ENCODE peak calls at places on chromosomes 7 and 10, in seven cellular contexts. K is H9, V is posterior vena cava, U is gastrocnemius medialis, S is iris pigment epithelial cell, I is NCI-H1105, L is AML-193. N is an unnamed sample.

GRCh38 chr10:91051834-91052233 is 130.9 kb upstream of the ANKRD1 start:
- DNase-seq in U (no peak), V (peak), S (no peak), K (no peak), I (no peak), L (no peak), N (no peak)

GRCh38 chr7:28773423-28774129 is 184.6 kb downstream of the TRIL start:
- DNase-seq in I (peak), S (no peak), K (no peak), L (no peak), U (no peak), V (no peak), N (no peak)

GRCh38 chr10:33249659-33250058 is 84.8 kb downstream of the NRP1 start:
- DNase-seq in L (no peak), K (no peak), S (no peak), I (no peak), U (no peak), V (no peak), N (no peak)

GRCh38 chr7:20268832-20269231 is 51.6 kb upstream of the MACC1 start:
- DNase-seq in V (no peak), L (no peak), U (no peak), I (no peak), K (no peak), S (peak), N (no peak)

GRCh38 chr10:62087341-62087740 is 181.3 kb downstream of the RTKN2 start:
- DNase-seq in L (no peak), U (no peak), K (no peak), V (no peak), S (no peak), I (no peak), N (no peak)

GRCh38 chr7:138900040-138900828 is 81.0 kb downstream of the KIAA1549 start:
- DNase-seq in I (no peak), V (no peak), K (no peak), U (no peak), L (no peak), S (peak), N (no peak)

GRCh38 chr7:105600720-105601550 is 19.6 kb upstream of the EFCAB10 start:
- DNase-seq in U (no peak), L (no peak), I (no peak), V (peak), K (peak), S (no peak), N (no peak)

GRCh38 chr10:71245420-71246325 is 33.3 kb downstream of the UNC5B start:
- DNase-seq in S (no peak), U (no peak), I (no peak), V (no peak), L (no peak), K (no peak), N (no peak)

GRCh38 chr10:96235326-96236089 is 35.9 kb downstream of the BLNK start:
- DNase-seq in L (no peak), S (no peak), V (no peak), I (no peak), U (no peak), K (no peak), N (no peak)

GRCh38 chr7:138756591-138757222 is 41.1 kb upstream of the TMEM213 start:
- DNase-seq in V (no peak), I (no peak), L (no peak), U (no peak), S (no peak), K (no peak), N (no peak)

GRCh38 chr7:16130127-16131110 is 290.9 kb downstream of the CRPPA start:
- DNase-seq in U (no peak), I (no peak), L (no peak), V (no peak), K (no peak), S (no peak), N (no peak)

GRCh38 chr10:43878386-43878785 is 229.7 kb upstream of the ZNF32 start:
- DNase-seq in I (no peak), L (no peak), U (no peak), S (no peak), V (peak), K (no peak), N (no peak)

GRCh38 chr7:286278-286677 is 3.7 kb upstream of the FOXL3 start:
- DNase-seq in V (peak), L (no peak), S (no peak), U (no peak), I (no peak), K (no peak), N (no peak)

N was measured in effector memory CD4-positive, alpha-beta T cell.